ENCODE peak calls at places on chromosomes 5 and 9, in seven cellular contexts. L, E, Y, H, A, N and I are unnamed samples.

GRCh38 chr9:24245988-24246387 is 299.7 kb downstream of the IZUMO3 start:
- DNase-seq in L (no peak), E (peak; percentile 1), Y (peak; percentile 17), H (no peak), A (no peak), N (no peak), I (peak; percentile 3)

GRCh38 chr5:150836703-150837102 is 9.6 kb upstream of the IRGM start:
- DNase-seq in L (no peak), E (no peak), Y (no peak), H (no peak), A (no peak), N (no peak), I (no peak)

GRCh38 chr5:164302533-164303235 is 797.3 kb downstream of the MAT2B start:
- DNase-seq in L (no peak), E (no peak), Y (peak; percentile 18), H (no peak), A (no peak), N (no peak), I (peak; percentile 8)

GRCh38 chr9:91334053-91334452 is 27.7 kb downstream of the AUH start:
- DNase-seq in L (no peak), E (no peak), Y (no peak), H (no peak), A (no peak), N (no peak), I (no peak)

GRCh38 chr5:117077142-117077541 is 502.5 kb upstream of the SEMA6A start:
- DNase-seq in L (no peak), E (peak; percentile 8), Y (peak; percentile 1), H (no peak), A (no peak), N (no peak), I (peak; percentile 14)

GRCh38 chr9:2597483-2597882 is 24.1 kb upstream of the VLDLR start:
- DNase-seq in L (no peak), E (no peak), Y (no peak), H (no peak), A (no peak), N (no peak), I (peak; percentile 43)

GRCh38 chr9:84140535-84141101 is 160.0 kb downstream of the RMI1 start:
- DNase-seq in L (peak; percentile 60), E (no peak), Y (no peak), H (peak; percentile 74), A (no peak), N (no peak), I (peak; percentile 38)

GRCh38 chr9:36479086-36479485 is 79.0 kb upstream of the RNF38 start:
- DNase-seq in L (no peak), E (no peak), Y (no peak), H (no peak), A (no peak), N (no peak), I (no peak)

GRCh38 chr5:150778103-150778516 is 447 bp upstream of the SMIM3 start:
- DNase-seq in L (no peak), E (no peak), Y (no peak), H (no peak), A (no peak), N (no peak), I (peak; percentile 55)

GRCh38 chr5:107554776-107555424 is 115.8 kb downstream of the EFNA5 start:
- DNase-seq in L (no peak), E (no peak), Y (peak; percentile 28), H (no peak), A (no peak), N (peak; percentile 23), I (no peak)

GRCh38 chr5:107557051-107557658 is 113.6 kb downstream of the EFNA5 start:
- DNase-seq in L (no peak), E (peak; percentile 59), Y (peak; percentile 85), H (no peak), A (no peak), N (peak; percentile 55), I (no peak)

GRCh38 chr5:107558951-107559350 is 111.8 kb downstream of the EFNA5 start:
- DNase-seq in L (no peak), E (no peak), Y (no peak), H (no peak), A (no peak), N (no peak), I (no peak)

GRCh38 chr5:107555425-107556090 is 115.2 kb downstream of the EFNA5 start:
- DNase-seq in L (no peak), E (no peak), Y (peak; percentile 57), H (no peak), A (no peak), N (no peak), I (no peak)

GRCh38 chr5:107556575-107556974 is 114.2 kb downstream of the EFNA5 start:
- DNase-seq in L (no peak), E (no peak), Y (no peak), H (no peak), A (no peak), N (no peak), I (no peak)
- H3K4me3 ChIP-seq in L (no peak overlapping the region), E (no peak overlapping the region), Y (no peak overlapping the region), H (no peak overlapping the region), A (no peak overlapping the region), N (no peak overlapping the region), I (no peak overlapping the region)

DNA sequence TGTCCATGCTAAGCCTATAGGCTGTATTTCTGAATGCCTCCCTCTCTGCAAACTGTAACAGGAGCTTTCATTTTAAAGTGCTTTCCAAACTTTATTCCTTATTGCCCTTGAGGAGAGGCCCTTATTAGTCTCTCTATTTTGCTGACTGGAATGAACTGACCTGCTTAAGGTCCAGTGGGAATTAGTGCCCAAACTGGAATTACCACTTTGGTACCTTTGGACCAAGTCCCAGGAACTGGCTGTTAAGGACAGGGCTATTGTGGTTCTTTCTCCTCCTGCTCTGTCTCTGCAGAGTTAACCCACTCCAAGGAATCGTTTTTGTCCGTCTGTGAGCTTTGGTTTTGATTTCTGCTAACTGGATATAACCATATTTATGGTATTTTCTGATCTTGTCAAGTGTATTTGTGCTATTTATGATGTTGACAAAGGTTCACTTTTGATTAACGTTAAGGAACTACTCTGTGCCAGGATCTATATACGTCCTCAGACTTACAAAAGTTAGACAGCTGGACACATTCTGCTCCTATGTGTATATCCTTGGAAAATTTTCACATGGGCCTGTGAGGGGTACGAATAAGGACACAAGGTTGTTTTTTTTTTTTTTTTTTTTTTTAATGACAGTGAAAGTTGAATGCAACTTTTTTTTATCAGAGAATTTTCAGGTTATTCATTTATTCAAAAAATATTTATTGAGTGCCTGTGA is 189.1 kb upstream of the ANKRD55 start:
- DNase-seq in L (no peak), E (peak; percentile 6), Y (peak; percentile 65), H (no peak), A (peak; percentile 77), N (no peak), I (no peak)
- H3K27ac ChIP-seq in L (no peak overlapping the region), E (no peak overlapping the region), Y (no peak overlapping the region), H (no peak overlapping the region), A (no peak overlapping the region), N (no peak overlapping the region), I (no peak overlapping the region)

GRCh38 chr9:112371060-112371459 is 8.8 kb upstream of the HSDL2 start:
- DNase-seq in L (no peak), E (no peak), Y (peak; percentile 87), H (no peak), A (no peak), N (no peak), I (no peak)

GRCh38 chr9:112361602-112362001 is 18.3 kb upstream of the HSDL2 start:
- DNase-seq in L (no peak), E (peak; percentile 33), Y (peak; percentile 29), H (no peak), A (no peak), N (no peak), I (peak; percentile 66)

GRCh38 chr9:112366591-112366990 is 13.3 kb upstream of the HSDL2 start:
- DNase-seq in L (no peak), E (peak; percentile 18), Y (no peak), H (no peak), A (no peak), N (no peak), I (no peak)

GRCh38 chr9:112369817-112370216 is 10.1 kb upstream of the HSDL2 start:
- DNase-seq in L (no peak), E (no peak), Y (no peak), H (no peak), A (no peak), N (no peak), I (no peak)

DNA sequence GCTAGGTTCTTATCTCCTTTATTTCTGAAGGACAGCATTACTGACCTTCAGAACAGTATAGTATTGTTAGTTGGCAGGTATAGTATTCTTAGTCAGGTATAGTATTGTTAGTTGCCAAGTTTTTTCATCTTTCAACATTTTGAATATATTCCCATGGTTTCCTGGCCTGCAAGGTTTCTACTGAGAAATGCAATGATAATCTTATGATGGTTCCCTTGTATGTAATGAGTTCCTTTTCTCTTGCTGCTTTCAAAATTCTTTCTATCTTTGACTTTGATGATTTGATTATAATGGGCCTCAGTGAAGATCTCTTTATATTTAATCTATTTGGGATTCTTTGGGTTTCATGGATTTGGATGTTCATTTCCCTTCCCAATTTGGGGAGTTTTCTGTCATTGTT is 12.4 kb upstream of the HSDL2 start:
- DNase-seq in L (no peak), E (no peak), Y (no peak), H (no peak), A (no peak), N (no peak), I (no peak)
- H3K9me3 ChIP-seq in L (no peaks in the 10 kb centered on the region), E (no peaks in the 10 kb centered on the region), Y (peaks cover 4% of the 10 kb centered on the region), H (peaks cover 7% of the 10 kb centered on the region), A (peaks cover 4% of the 10 kb centered on the region), N (peaks cover 15% of the 10 kb centered on the region), I (no peaks in the 10 kb centered on the region)

DNA sequence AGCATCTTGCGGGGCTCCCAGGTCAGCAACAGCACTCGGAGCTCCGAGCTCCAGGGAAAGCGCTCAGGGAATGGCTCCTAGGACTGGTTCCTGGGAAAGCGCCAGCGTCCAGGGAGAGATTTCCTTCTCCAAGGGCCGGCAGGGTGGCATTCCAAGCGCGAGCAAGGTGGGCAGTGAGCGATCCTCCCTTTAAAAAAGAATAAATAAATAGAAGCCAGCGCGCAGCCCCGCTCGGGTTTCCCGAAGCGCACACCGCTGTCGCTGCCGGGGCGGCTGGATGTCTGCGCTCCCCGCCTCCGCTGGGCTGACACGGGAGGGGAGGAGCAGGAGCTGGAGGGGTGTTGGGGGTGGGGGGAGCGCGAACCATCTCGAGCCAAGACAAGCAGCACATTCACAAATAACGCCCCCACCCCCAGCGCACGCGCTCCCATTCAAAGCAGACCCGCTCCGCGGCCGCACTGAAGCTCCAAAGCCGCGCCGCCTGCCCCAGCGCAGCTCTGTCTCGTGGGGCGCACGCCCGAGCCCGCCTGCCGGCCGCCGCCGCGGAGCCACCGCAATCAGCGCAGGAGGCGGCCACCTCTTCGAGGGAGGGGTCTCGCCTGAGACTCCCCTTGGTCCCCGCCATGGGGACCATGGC is 327.5 kb downstream of the SH3GL2 start:
- DNase-seq in L (peak; percentile 60), E (no peak), Y (peak; percentile 23), H (peak; percentile 59), A (no peak), N (no peak), I (peak; percentile 35)
- H3K4me3 ChIP-seq in L (peak overlapping the region; percentile 42), E (no peak overlapping the region), Y (no peak overlapping the region), H (peak overlapping the region; percentile 53), A (no peak overlapping the region), N (peak overlapping the region; percentile 60), I (peak overlapping the region; percentile 38)

DNA sequence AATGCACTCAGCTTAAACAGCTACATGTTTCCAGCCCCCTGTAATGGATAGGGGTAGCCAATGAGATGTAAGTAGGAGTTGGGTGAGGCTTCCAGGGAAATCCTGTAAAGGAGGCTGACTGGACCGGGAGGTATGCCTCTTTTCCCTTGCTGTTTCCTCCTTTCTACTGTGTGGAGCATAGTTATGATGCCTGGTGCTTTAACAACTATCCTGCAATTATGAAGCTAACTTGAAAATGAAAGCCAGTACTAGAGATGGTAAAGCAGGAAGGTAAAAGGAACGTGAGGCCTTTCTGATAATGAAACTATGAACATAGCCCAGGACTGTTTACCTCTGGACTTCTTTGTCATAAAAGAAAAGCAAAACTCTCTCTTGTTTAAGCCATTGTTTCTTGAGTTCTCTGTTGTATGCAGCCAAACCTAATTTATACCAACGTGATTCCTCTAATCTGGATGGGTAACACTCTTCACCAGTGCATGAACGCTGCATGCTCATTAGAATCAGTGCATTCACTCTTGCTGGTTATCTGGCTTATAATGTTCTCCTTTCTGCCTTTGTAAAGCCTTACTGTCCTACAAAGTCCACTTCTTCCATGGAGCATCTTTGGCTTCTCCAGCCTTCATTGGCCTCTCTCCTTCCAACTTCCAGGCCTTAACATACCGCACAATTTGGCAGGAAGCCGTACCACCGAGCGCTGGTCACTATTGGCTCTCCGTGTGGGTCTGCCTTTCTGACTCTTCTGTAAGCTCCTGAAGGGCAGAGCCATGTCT is 8.3 kb upstream of the ARHGEF28 start:
- DNase-seq in L (no peak), E (no peak), Y (no peak), H (no peak), A (no peak), N (no peak), I (no peak)
- H3K27ac ChIP-seq in L (no peak overlapping the region), E (no peak overlapping the region), Y (no peak overlapping the region), H (peak overlapping the region; percentile 57), A (no peak overlapping the region), N (peak overlapping the region; percentile 41), I (no peak overlapping the region)